ENCODE peak calls at places on chromosomes 1 and 21, in four cellular contexts. T is GM12891, N is breast epithelium, G is stomach. B is an unnamed sample.

GRCh38 chr1:207152792-207153434 is 48.9 kb downstream of the C4BPA start:
- DNase-seq in T (no peak), N (no peak), G (no peak), B (no peak)

GRCh38 chr1:153882296-153882912 is 40.4 kb downstream of the GATAD2B start:
- DNase-seq in T (no peak), N (no peak), G (no peak), B (no peak)

GRCh38 chr1:117919376-117919775 is 10.0 kb downstream of the GDAP2 start:
- DNase-seq in T (no peak), N (no peak), G (no peak), B (no peak)

GRCh38 chr1:147389532-147390184 is 147.2 kb downstream of the CHD1L start:
- DNase-seq in T (peak; percentile 32), N (no peak), G (no peak), B (peak; percentile 20)

GRCh38 chr1:84298336-84298687 is 3.2 kb upstream of the SAMD13 start:
- DNase-seq in T (peak; percentile 61), N (no peak), G (peak; percentile 62), B (no peak)

GRCh38 chr21:41611966-41612606 is 104.1 kb upstream of the TMPRSS2 start:
- DNase-seq in T (no peak), N (peak; percentile 59), G (peak; percentile 63), B (peak; percentile 47)

GRCh38 chr1:11850121-11850520 is 2.5 kb upstream of the NPPA start:
- DNase-seq in T (no peak), N (no peak), G (no peak), B (no peak)

GRCh38 chr1:38953433-38953860 is 11.8 kb upstream of the RHBDL2 start:
- DNase-seq in T (no peak), N (no peak), G (no peak), B (no peak)

GRCh38 chr21:45826733-45827692 is 154.6 kb upstream of the COL6A1 start:
- DNase-seq in T (peak; percentile 44), N (no peak), G (no peak), B (no peak)

GRCh38 chr1:240522122-240522822 is 89.7 kb downstream of the GREM2 start:
- DNase-seq in T (no peak), N (no peak), G (no peak), B (no peak)

GRCh38 chr1:240515505-240515904 is 96.5 kb downstream of the GREM2 start:
- DNase-seq in T (no peak), N (no peak), G (no peak), B (no peak)

GRCh38 chr1:240516069-240516468 is 95.9 kb downstream of the GREM2 start:
- DNase-seq in T (no peak), N (no peak), G (no peak), B (no peak)

GRCh38 chr1:240517891-240518290 is 94.1 kb downstream of the GREM2 start:
- DNase-seq in T (no peak), N (no peak), G (no peak), B (no peak)
- TF ChIP-seq POLR2AphosphoS5 in T (no peak), N (no peak), G (no peak), B (no peak)

DNA sequence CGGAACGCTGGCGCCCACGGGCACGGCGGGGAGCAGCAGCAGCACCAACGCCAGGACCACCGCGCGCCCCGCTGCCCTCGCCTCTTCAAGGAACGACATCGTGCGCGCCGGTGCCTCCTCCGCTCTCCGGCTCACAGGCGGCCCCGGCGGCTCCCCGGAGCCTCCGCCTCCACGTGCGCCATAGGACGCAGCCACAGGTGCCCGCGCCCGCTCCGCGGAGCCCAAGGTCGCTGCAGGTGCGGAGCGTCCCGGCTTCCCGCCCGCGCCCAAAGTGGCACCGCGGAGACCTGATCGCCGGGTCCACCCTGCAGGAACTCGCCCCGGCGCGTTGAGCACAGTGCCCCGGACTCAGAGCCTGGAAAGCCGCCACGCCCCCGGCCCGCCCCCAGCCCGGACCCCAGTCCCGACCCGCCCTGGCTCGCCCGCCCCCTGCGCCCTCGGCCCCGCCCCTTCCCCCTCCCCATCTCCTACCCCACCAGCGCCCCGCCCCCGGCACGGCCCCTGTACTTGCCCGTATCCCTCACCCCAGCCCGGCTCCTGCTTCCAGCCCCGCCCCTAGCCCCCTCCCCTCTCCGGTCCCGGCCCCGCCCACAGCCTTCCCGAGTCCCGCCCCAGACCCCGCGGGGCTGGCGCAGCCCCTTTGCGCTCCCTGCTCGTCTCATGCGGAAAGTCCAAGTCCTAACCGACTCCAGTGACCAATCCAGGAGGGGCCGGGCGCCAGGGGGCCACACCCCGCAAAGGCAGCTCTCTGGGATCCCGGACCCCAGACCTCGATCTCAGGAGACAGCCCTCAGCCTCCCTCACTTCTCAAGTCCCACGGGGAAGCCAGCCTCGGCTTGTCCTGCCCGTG is at the start of gene MEGF6:
- DNase-seq in T (no peak), N (peak; percentile 39), G (peak; percentile 73), B (no peak)
- TF ChIP-seq POLR2AphosphoS5 in T (no peak), N (no peak), G (no peak), B (no peak)

GRCh38 chr21:36129219-36129618 is 5.7 kb upstream of the CBR3 start:
- DNase-seq in T (no peak), N (peak; percentile 13), G (no peak), B (no peak)

GRCh38 chr21:36132691-36133090 is 2.2 kb upstream of the CBR3 start:
- DNase-seq in T (no peak), N (no peak), G (no peak), B (no peak)

GRCh38 chr21:36135391-36136094 is 664 bp downstream of the CBR3 start:
- DNase-seq in T (peak; percentile 48), N (peak; percentile 59), G (peak; percentile 55), B (no peak)

DNA sequence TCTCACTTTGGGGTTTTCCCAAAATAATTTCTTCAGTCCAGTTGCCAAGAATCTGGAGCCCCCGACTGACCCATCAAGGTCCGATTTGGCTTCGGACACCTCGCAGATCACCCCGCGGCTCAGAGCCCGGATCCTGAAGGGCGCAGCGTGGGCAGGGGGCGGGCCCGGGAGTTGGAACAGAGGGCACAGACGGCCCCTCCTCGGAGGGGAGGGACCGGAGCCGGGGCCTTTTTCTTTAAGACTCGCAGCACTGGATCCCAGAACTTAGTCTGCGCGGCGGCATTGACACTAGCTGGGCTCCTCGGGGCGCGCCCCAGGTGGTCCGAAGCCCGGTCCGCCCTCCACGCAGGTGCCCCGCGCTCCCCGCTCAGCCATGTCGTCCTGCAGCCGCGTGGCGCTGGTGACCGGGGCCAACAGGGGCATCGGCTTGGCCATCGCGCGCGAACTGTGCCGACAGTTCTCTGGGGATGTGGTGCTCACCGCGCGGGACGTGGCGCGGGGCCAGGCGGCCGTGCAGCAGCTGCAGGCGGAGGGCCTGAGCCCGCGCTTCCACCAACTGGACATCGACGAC is at the start of gene CBR3:
- DNase-seq in T (no peak), N (peak; percentile 48), G (peak; percentile 48), B (no peak)
- TF ChIP-seq POLR2AphosphoS5 in T (no peak), N (no peak), G (no peak), B (no peak)

GRCh38 chr1:234538062-234538731 is 59.2 kb upstream of the TARBP1 start:
- DNase-seq in T (no peak), N (no peak), G (no peak), B (no peak)
- TF ChIP-seq POLR2AphosphoS5 in T (no peak), N (no peak), G (peak; percentile 88), B (no peak)

GRCh38 chr1:226350504-226350865 is 41.5 kb upstream of the LIN9 start:
- DNase-seq in T (no peak), N (peak; percentile 18), G (peak; percentile 39), B (no peak)

GRCh38 chr1:226355016-226355415 is 46.1 kb upstream of the LIN9 start:
- DNase-seq in T (no peak), N (no peak), G (no peak), B (no peak)

GRCh38 chr1:226355679-226356583 is 47.0 kb upstream of the LIN9 start:
- DNase-seq in T (no peak), N (no peak), G (no peak), B (no peak)

GRCh38 chr1:226351709-226352108 is 42.7 kb upstream of the LIN9 start:
- DNase-seq in T (no peak), N (no peak), G (no peak), B (no peak)

GRCh38 chr1:226353698-226354525 is 44.9 kb upstream of the LIN9 start:
- DNase-seq in T (no peak), N (no peak), G (no peak), B (no peak)
- TF ChIP-seq POLR2AphosphoS5 in T (no peak), N (no peak), G (no peak), B (no peak)

GRCh38 chr1:48200166-48200900 is 22.2 kb upstream of the SLC5A9 start:
- DNase-seq in T (no peak), N (no peak), G (no peak), B (no peak)

GRCh38 chr1:48194801-48195200 is 27.7 kb upstream of the SLC5A9 start:
- DNase-seq in T (no peak), N (no peak), G (no peak), B (no peak)

GRCh38 chr1:48202030-48202752 is 20.3 kb upstream of the SLC5A9 start:
- DNase-seq in T (peak; percentile 13), N (peak; percentile 57), G (peak; percentile 74), B (peak; percentile 45)

GRCh38 chr1:48196168-48196716 is 26.3 kb upstream of the SLC5A9 start:
- DNase-seq in T (no peak), N (no peak), G (no peak), B (no peak)

DNA sequence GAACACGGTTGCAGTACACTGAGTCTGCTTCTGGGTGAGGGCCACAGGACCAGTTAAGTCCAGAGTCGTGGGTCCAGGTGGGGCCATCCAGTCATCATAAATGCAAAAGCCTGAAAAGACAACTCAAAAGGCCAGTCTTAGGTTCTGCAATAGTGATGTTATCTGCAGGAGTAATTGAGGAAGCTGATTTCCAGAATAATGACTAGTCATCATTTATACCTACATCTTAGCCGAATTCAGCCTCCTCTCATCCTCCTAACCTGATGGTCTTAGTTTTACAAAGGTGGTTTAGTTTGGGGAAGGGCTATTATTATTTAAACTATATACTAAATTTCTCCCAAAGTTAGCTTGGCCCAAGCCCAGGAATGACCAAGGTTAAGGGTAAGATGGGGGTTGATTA is 23.5 kb upstream of the SLC5A9 start:
- DNase-seq in T (no peak), N (no peak), G (no peak), B (no peak)
- TF ChIP-seq POLR2AphosphoS5 in T (no peak), N (no peak), G (no peak), B (no peak)

GRCh38 chr1:71490432-71490831 is 409.6 kb upstream of the ZRANB2 start:
- DNase-seq in T (no peak), N (no peak), G (no peak), B (no peak)
- TF ChIP-seq POLR2AphosphoS5 in T (no peak), N (no peak), G (no peak), B (no peak)

DNA sequence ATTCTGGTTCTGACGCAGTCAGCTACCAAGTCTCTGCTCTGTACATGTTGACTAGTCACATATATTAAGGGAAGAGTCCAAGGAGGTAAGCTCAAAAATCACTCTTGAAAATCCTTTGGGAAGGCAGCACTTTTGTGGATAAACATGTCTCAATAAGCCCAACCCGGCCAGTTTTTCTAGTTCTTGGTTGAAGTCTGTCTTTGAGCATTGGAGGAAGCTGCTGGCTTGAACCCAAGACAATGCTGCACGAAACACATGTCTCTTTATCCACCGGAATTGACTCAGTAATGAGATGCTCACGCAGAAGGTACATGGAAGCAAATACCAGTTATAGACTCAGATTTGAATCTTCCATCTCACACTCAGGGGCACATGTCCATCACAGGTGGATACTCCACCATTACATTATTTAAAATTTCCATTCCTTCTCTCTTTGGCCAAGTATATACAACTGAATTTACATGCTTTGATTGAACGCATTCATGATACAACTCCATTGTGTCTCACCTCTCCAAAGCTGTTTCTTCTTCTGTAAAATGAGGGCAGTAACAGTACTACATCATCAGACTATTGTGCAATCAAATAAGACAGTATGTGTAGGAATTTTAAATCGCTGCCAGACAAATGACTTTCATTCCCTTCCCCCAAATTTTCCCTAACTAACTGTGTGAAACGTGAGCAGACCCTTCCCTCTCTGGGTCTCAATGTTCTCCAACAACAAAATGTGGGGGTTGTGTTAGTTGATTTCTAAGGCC is 9.6 kb upstream of the GUCA2A start:
- DNase-seq in T (no peak), N (peak; percentile 91), G (no peak), B (no peak)
- TF ChIP-seq POLR2AphosphoS5 in T (no peak), N (no peak), G (no peak), B (no peak)

GRCh38 chr21:39312112-39313041 is 1.1 kb downstream of the BRWD1 start:
- DNase-seq in T (peak; percentile 86), N (peak; percentile 89), G (peak; percentile 92), B (peak; percentile 22)
- TF ChIP-seq POLR2AphosphoS5 in T (no peak), N (no peak), G (no peak), B (no peak)

B was measured in Panc1.